ENCODE peak calls at places on chromosomes 6 and 20, in ten cellular contexts. D is MM.1S, N is cardiac muscle cell, K is right atrium auricular region, R is heart right ventricle, T is hepatocyte, G is lower lobe of right lung, Q is fibroblast of lung, B is breast epithelium, F is sigmoid colon. C is an unnamed sample. For H3K4me1, the result is how much of the 10 kb centered on the place peaks cover.

GRCh38 chr20:14518648-14519047 is 181.2 kb upstream of the FLRT3 start:
- DNase-seq in G (no peak), F (no peak), Q (no peak), N (no peak), D (no peak), K (no peak), R (no peak), T (no peak), B (no peak), C (no peak)

GRCh38 chr6:39929733-39930461 is 4.4 kb downstream of the MOCS1 start:
- DNase-seq in F (no peak), T (no peak), G (no peak), D (no peak), B (no peak), N (peak), Q (no peak), R (no peak), K (no peak), C (no peak)

GRCh38 chr20:10060223-10060622 is 25.4 kb downstream of the ANKEF1 start:
- DNase-seq in R (no peak), N (no peak), Q (peak), G (no peak), F (no peak), B (no peak), K (no peak), D (peak), T (no peak), C (no peak)

GRCh38 chr6:32969685-32970412 is 1.5 kb downstream of the BRD2 start:
- DNase-seq in T (peak), F (peak), K (peak), G (peak), N (peak), B (peak), D (peak), R (peak), Q (peak), C (peak)

GRCh38 chr6:137902721-137903120 is 35.7 kb downstream of the TNFAIP3 start:
- DNase-seq in N (no peak), K (no peak), B (no peak), D (no peak), Q (no peak), F (no peak), G (no peak), T (no peak), R (no peak), C (no peak)

GRCh38 chr6:85383042-85383441 is 66.8 kb upstream of the NT5E start:
- DNase-seq in N (no peak), K (no peak), R (no peak), Q (no peak), T (no peak), G (no peak), F (no peak), D (no peak), B (no peak), C (no peak)

GRCh38 chr6:140346461-140346860 is 972.0 kb upstream of the CITED2 start:
- DNase-seq in D (no peak), R (no peak), F (no peak), Q (peak), G (no peak), K (no peak), B (no peak), N (peak), T (no peak), C (no peak)

GRCh38 chr6:23228439-23229024 is 659.2 kb downstream of the HDGFL1 start:
- DNase-seq in Q (peak), G (no peak), N (no peak), T (peak), K (no peak), R (no peak), B (no peak), D (no peak), F (no peak), C (no peak)

GRCh38 chr6:149909701-149910470 is 12.0 kb upstream of the RAET1E start:
- DNase-seq in G (no peak), N (no peak), F (no peak), B (no peak), Q (no peak), T (no peak), K (no peak), D (no peak), R (no peak), C (no peak)

GRCh38 chr6:66814156-66814555 is 1107.1 kb upstream of the EYS start:
- DNase-seq in R (no peak), F (no peak), T (no peak), Q (peak), B (no peak), G (no peak), K (no peak), D (no peak), N (no peak), C (no peak)

GRCh38 chr6:31622678-31623077 is 2.2 kb downstream of the PRRC2A start:
- DNase-seq in F (no peak), K (no peak), Q (no peak), T (no peak), N (no peak), G (peak), B (peak), R (no peak), D (no peak), C (no peak)

GRCh38 chr6:14513726-14514125 is 396.2 kb downstream of the CD83 start:
- DNase-seq in T (no peak), K (no peak), G (no peak), D (no peak), Q (peak), N (no peak), R (no peak), B (no peak), F (no peak), C (no peak)

GRCh38 chr6:7697432-7697819 is 28.5 kb upstream of the BMP6 start:
- DNase-seq in D (no peak), G (no peak), K (no peak), T (no peak), Q (no peak), B (no peak), F (no peak), R (no peak), N (no peak), C (no peak)
- H3K4me3 ChIP-seq in D (no peak), G (no peak), K (no peak), T (no peak), Q (peak), B (no peak), F (no peak), R (no peak), N (no peak), C (no peak)

GRCh38 chr20:35311822-35312221 is 19.6 kb upstream of the FAM83C start:
- DNase-seq in T (no peak), K (no peak), B (no peak), Q (no peak), F (no peak), R (no peak), G (no peak), D (no peak), N (no peak), C (no peak)
- H3K4me1 ChIP-seq in T (under half), K (under half), B (under half), Q (half or more), F (under half), R (under half), G (under half), D (under half), N (under half), C (under half)

GRCh38 chr6:44071670-44072451 is 55.4 kb downstream of the MRPL14 start:
- DNase-seq in R (no peak), D (no peak), Q (peak), T (no peak), K (no peak), F (no peak), B (no peak), G (no peak), N (peak), C (no peak)

GRCh38 chr6:44073612-44074382 is 53.5 kb downstream of the MRPL14 start:
- DNase-seq in Q (no peak), K (no peak), R (no peak), T (no peak), G (no peak), B (no peak), F (peak), D (peak), N (no peak), C (no peak)

GRCh38 chr6:44074383-44075136 is 52.7 kb downstream of the MRPL14 start:
- DNase-seq in T (peak), B (no peak), G (peak), R (peak), F (peak), Q (peak), D (peak), K (peak), N (peak), C (peak)

GRCh38 chr6:44072959-44073611 is 54.2 kb downstream of the MRPL14 start:
- DNase-seq in F (peak), T (peak), R (peak), N (peak), D (peak), K (no peak), G (peak), B (no peak), Q (peak), C (peak)

DNA sequence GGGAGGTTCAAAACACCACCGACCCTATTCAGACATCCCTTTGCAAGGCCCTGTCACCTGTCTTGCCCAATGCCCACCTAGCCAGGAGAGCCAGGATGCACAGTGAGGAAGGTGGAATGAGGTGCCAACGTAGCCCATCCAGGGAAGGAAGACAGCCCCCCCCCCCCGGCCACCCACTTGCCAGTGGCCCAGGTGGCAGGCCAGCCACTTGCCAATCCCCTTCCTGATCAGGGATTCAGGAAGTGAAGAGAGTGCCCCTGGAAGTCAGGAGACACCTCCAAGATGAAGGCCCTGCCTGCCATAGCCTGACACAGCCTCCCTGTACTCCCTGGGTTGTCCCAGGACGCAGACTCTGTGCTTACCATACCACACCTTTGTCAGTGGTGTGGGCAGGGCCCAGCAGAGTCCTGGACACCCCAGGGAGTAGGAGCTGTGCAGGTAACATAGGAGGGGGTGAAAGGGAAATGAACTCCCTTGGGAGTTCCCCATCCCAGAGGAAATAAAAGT is 54.7 kb downstream of the MRPL14 start:
- DNase-seq in B (no peak), R (no peak), F (no peak), Q (no peak), K (no peak), N (no peak), G (no peak), T (peak), D (no peak), C (no peak)
- H3K27ac ChIP-seq in B (peak), R (peak), F (peak), Q (peak), K (peak), N (peak), G (peak), T (peak), D (peak), C (no peak)

GRCh38 chr6:129248976-129249375 is 366.0 kb downstream of the LAMA2 start:
- DNase-seq in G (no peak), T (no peak), K (no peak), B (no peak), N (no peak), Q (no peak), R (no peak), F (no peak), D (no peak), C (no peak)
- H3K4me3 ChIP-seq in G (no peak), T (no peak), K (no peak), B (no peak), N (no peak), Q (no peak), R (no peak), F (no peak), D (no peak), C (no peak)

DNA sequence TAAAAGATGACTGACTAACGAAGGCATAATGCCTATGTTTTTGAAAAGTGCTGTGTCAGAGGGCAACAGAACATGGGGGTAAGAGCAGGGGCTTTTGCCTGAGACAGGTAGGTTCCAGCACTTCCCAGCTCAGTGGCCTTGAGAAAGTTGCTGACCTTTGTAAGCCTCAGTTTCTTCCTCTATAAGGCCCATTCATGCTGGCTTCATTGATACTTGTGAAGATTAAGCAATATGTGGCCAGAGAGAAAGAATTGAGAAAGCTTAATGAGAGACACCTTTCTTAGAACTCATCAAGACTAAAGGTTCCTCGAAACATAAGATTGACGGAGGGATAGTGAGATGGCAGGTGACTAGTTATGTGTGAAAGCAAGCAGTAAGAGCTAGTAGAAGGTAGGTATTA is 21.6 kb upstream of the MEP1A start:
- DNase-seq in Q (no peak), N (no peak), B (no peak), D (no peak), G (no peak), K (no peak), T (no peak), R (no peak), F (no peak), C (no peak)
- H3K4me1 ChIP-seq in Q (under half), N (under half), B (under half), D (under half), G (under half), K (under half), T (under half), R (under half), F (under half), C (under half)

DNA sequence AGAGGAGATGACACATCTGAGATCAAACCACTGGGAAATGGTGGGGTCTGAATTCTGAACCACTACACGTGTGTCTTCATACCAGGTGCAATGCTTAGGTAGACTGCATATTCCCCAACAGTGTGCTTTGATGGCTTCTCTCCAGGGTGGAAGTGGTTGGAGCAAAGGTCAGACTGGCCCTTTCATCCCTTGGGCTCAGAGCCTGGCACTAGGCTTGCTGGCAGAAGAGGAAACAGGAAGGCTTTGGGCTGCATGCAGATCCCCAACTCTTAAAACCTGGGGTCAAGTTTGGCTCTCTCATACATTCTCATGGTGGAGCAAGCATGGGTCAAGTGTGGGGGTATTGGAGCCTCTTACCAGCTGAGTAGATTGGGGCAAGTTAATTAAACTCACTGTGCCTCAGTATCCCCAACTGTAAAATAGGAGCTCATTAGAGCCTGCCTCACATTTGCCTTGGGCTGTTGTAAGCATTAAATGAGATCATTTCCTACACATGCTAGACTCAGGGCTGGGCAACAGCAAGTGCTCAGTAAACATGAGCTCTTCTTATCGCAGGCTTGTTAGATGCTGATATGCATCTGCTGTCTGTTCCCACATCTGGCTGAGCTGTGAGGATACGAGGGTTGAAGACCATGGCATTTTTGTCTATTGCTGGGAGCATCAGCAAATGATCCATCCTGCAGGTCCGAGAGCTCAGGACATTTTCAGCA is 51.6 kb upstream of the FAM83D start:
- DNase-seq in N (no peak), G (no peak), K (no peak), T (no peak), D (peak), Q (no peak), B (no peak), R (no peak), F (no peak), C (peak)
- H3K27ac ChIP-seq in N (no peak), G (peak), K (peak), T (no peak), D (peak), Q (no peak), B (peak), R (peak), F (peak), C (peak)

DNA sequence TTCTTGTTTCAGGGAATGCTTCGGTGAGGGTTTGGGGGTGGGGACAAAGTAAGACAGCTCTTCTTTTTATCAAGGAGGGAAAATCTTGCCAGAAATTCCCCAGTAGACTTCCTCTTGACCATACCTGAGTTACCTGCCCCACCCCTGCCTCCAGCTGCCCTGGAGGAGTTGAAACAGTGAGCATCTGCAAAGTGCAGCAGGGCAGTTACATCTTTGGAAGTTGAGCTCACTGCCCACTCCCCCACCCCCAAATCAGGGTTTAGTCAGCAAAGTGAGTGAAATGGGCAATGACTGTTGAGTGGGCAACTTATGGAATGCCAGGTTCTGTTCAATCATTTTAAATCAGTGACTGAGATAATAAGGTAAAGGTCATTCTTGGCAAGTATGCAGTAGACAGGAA is 98.8 kb downstream of the BANF2 start:
- DNase-seq in Q (no peak), D (no peak), R (no peak), T (no peak), B (no peak), G (no peak), F (no peak), N (no peak), K (no peak), C (no peak)
- H3K4me3 ChIP-seq in Q (no peak), D (no peak), R (no peak), T (no peak), B (no peak), G (no peak), F (no peak), N (no peak), K (no peak), C (no peak)

GRCh38 chr20:50287512-50287911 is 96.9 kb downstream of the CEBPB start:
- DNase-seq in Q (no peak), N (no peak), K (no peak), G (no peak), B (no peak), R (no peak), D (no peak), F (no peak), T (no peak), C (no peak)
- H3K4me1 ChIP-seq in Q (under half), N (under half), K (half or more), G (half or more), B (under half), R (half or more), D (under half), F (under half), T (under half), C (under half)

DNA sequence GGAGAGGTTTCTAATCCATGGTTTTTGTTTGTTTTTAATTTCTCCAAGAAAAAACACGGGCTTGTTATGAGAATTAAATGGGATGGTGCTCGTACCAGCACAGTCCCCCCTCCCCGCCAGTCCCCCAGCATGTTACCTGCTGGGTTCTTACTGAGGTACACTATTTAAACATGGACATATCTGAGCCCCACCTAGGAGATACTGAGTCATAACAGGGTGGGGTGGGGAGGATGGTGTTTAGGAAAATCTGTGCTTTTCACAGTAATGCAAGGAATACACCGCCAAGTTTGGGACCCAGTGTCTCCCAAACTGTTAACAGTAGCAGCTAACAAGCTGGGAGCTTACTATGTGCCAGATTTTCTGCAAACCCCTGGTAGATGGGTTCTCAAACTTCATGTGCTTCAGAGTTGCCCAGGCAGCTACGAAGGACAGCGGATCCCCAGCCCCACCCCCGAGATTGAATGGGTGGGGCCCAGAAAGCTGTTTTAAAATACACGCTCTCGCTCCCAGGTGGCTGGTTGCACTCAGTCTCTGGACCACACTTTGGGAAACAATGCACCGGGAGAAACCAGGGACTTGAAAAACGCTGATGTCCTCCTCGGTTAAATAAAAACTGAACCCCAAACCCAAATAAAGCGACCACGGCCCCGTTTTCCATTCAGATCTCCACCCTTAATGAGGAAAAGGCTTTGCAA is 995 bp downstream of the ZFP64 start:
- DNase-seq in T (peak), R (peak), G (no peak), N (peak), B (no peak), F (no peak), Q (peak), D (peak), K (no peak), C (peak)
- H3K27ac ChIP-seq in T (peak), R (peak), G (peak), N (peak), B (peak), F (peak), Q (peak), D (peak), K (peak), C (peak)

DNA sequence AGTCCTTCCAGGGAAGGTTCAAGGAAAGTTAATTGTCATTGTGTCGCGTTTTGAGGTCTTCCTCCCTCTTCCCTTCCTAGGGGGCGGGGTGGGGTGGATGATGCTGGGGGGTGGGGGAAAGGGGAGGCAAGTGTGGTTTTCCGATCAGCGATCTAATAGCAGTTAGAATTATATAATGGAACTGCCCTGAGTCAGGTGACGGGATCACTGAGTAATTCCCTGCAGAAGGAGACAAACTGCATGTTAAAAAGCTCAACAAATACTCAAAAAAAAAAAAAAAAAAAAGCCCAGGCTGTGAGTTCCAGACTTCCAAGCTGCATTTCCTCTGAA is 240.4 kb downstream of the PHACTR1 start:
- DNase-seq in G (no peak), Q (no peak), T (no peak), K (no peak), D (no peak), F (no peak), B (no peak), N (no peak), R (no peak), C (no peak)
- H3K4me3 ChIP-seq in G (peak), Q (peak), T (peak), K (peak), D (peak), F (peak), B (peak), N (peak), R (peak), C (peak)